ENCODE peak calls at places on chromosomes 16 and 17, in seven cellular contexts. One of them, this sample, is unnamed.

GRCh38 chr16:31351246-31351936 is 3.6 kb upstream of the ITGAX start:
- DNase-seq in AG04449: no peak
- DNase-seq in fibroblast of the aortic adventitia: no peak
- DNase-seq in H7: no peak
- DNase-seq in NB4: no peak
- DNase-seq in psoas muscle: no peak
- DNase-seq in hepatocyte: no peak
- DNase-seq in this sample: no peak

GRCh38 chr16:31880322-31880979 is 6.8 kb downstream of the ZNF267 start:
- DNase-seq in AG04449: peak
- DNase-seq in fibroblast of the aortic adventitia: peak
- DNase-seq in H7: no peak
- DNase-seq in NB4: peak
- DNase-seq in psoas muscle: no peak
- DNase-seq in hepatocyte: peak
- DNase-seq in this sample: peak

GRCh38 chr17:65564793-65565192 is 3.3 kb upstream of the AXIN2 start:
- DNase-seq in AG04449: no peak
- DNase-seq in fibroblast of the aortic adventitia: peak
- DNase-seq in H7: no peak
- DNase-seq in NB4: no peak
- DNase-seq in psoas muscle: no peak
- DNase-seq in hepatocyte: peak
- DNase-seq in this sample: no peak

GRCh38 chr16:23013484-23013883 is 135.8 kb downstream of the USP31 start:
- DNase-seq in AG04449: no peak
- DNase-seq in fibroblast of the aortic adventitia: no peak
- DNase-seq in H7: no peak
- DNase-seq in NB4: peak
- DNase-seq in psoas muscle: no peak
- DNase-seq in hepatocyte: peak
- DNase-seq in this sample: no peak

GRCh38 chr17:76673729-76674128 is 30.2 kb upstream of the ST6GALNAC1 start:
- DNase-seq in AG04449: no peak
- DNase-seq in fibroblast of the aortic adventitia: no peak
- DNase-seq in H7: no peak
- DNase-seq in NB4: no peak
- DNase-seq in psoas muscle: no peak
- DNase-seq in hepatocyte: no peak
- DNase-seq in this sample: no peak

GRCh38 chr16:3186946-3187690 is 886 bp upstream of the OR1F1 start:
- DNase-seq in AG04449: no peak
- DNase-seq in fibroblast of the aortic adventitia: no peak
- DNase-seq in H7: no peak
- DNase-seq in NB4: no peak
- DNase-seq in psoas muscle: no peak
- DNase-seq in hepatocyte: no peak
- DNase-seq in this sample: no peak

GRCh38 chr16:86826931-86827330 is 248.6 kb downstream of the FOXL1 start:
- DNase-seq in AG04449: no peak
- DNase-seq in fibroblast of the aortic adventitia: no peak
- DNase-seq in H7: peak
- DNase-seq in NB4: no peak
- DNase-seq in psoas muscle: no peak
- DNase-seq in hepatocyte: no peak
- DNase-seq in this sample: no peak

GRCh38 chr16:58336332-58337089 is 41.7 kb upstream of the PRSS54 start:
- DNase-seq in AG04449: peak
- DNase-seq in fibroblast of the aortic adventitia: peak
- DNase-seq in H7: peak
- DNase-seq in NB4: peak
- DNase-seq in psoas muscle: peak
- DNase-seq in hepatocyte: peak
- DNase-seq in this sample: peak

GRCh38 chr16:23947838-23948237 is 112.1 kb downstream of the PRKCB start:
- DNase-seq in AG04449: no peak
- DNase-seq in fibroblast of the aortic adventitia: no peak
- DNase-seq in H7: no peak
- DNase-seq in NB4: no peak
- DNase-seq in psoas muscle: no peak
- DNase-seq in hepatocyte: no peak
- DNase-seq in this sample: no peak

GRCh38 chr16:67108489-67108888 is 1.3 kb upstream of the PHAF1 start:
- DNase-seq in AG04449: no peak
- DNase-seq in fibroblast of the aortic adventitia: no peak
- DNase-seq in H7: no peak
- DNase-seq in NB4: no peak
- DNase-seq in psoas muscle: no peak
- DNase-seq in hepatocyte: no peak
- DNase-seq in this sample: no peak

GRCh38 chr16:83899272-83899897 is 470 bp downstream of the MLYCD start:
- DNase-seq in AG04449: no peak
- DNase-seq in fibroblast of the aortic adventitia: peak
- DNase-seq in H7: peak
- DNase-seq in NB4: peak
- DNase-seq in psoas muscle: peak
- DNase-seq in hepatocyte: peak
- DNase-seq in this sample: no peak

GRCh38 chr16:85662976-85663830 is 25.6 kb downstream of the GINS2 start:
- DNase-seq in AG04449: no peak
- DNase-seq in fibroblast of the aortic adventitia: no peak
- DNase-seq in H7: peak
- DNase-seq in NB4: no peak
- DNase-seq in psoas muscle: no peak
- DNase-seq in hepatocyte: no peak
- DNase-seq in this sample: no peak

GRCh38 chr17:77379065-77379428 is 238.3 kb downstream of the SEC14L1 start:
- DNase-seq in AG04449: no peak
- DNase-seq in fibroblast of the aortic adventitia: no peak
- DNase-seq in H7: no peak
- DNase-seq in NB4: no peak
- DNase-seq in psoas muscle: no peak
- DNase-seq in hepatocyte: no peak
- DNase-seq in this sample: no peak

GRCh38 chr16:81945665-81946064 is 65.6 kb downstream of the SDR42E1 start:
- DNase-seq in AG04449: peak
- DNase-seq in fibroblast of the aortic adventitia: peak
- DNase-seq in H7: no peak
- DNase-seq in NB4: no peak
- DNase-seq in psoas muscle: no peak
- DNase-seq in hepatocyte: no peak
- DNase-seq in this sample: no peak

GRCh38 chr16:62503073-62503472 is 466.8 kb upstream of the CDH8 start:
- DNase-seq in AG04449: no peak
- DNase-seq in fibroblast of the aortic adventitia: no peak
- DNase-seq in H7: no peak
- DNase-seq in NB4: no peak
- DNase-seq in psoas muscle: no peak
- DNase-seq in hepatocyte: no peak
- DNase-seq in this sample: no peak

GRCh38 chr16:67526149-67526732 is 2.4 kb upstream of the RIPOR1 start:
- DNase-seq in AG04449: no peak
- DNase-seq in fibroblast of the aortic adventitia: peak
- DNase-seq in H7: no peak
- DNase-seq in NB4: no peak
- DNase-seq in psoas muscle: no peak
- DNase-seq in hepatocyte: no peak
- DNase-seq in this sample: no peak

GRCh38 chr16:71565812-71566700 is 10.8 kb downstream of the TAT start:
- DNase-seq in AG04449: no peak
- DNase-seq in fibroblast of the aortic adventitia: no peak
- DNase-seq in H7: no peak
- DNase-seq in NB4: peak
- DNase-seq in psoas muscle: no peak
- DNase-seq in hepatocyte: no peak
- DNase-seq in this sample: no peak

GRCh38 chr17:17416400-17417360 is 60.1 kb upstream of the MED9 start:
- DNase-seq in AG04449: no peak
- DNase-seq in fibroblast of the aortic adventitia: peak
- DNase-seq in H7: no peak
- DNase-seq in NB4: peak
- DNase-seq in psoas muscle: no peak
- DNase-seq in hepatocyte: peak
- DNase-seq in this sample: no peak

GRCh38 chr16:48206594-48207242 is 37.4 kb upstream of the LONP2 start:
- DNase-seq in AG04449: no peak
- DNase-seq in fibroblast of the aortic adventitia: peak
- DNase-seq in H7: no peak
- DNase-seq in NB4: no peak
- DNase-seq in psoas muscle: no peak
- DNase-seq in hepatocyte: no peak
- DNase-seq in this sample: no peak

GRCh38 chr17:63542218-63542545 is 8.1 kb upstream of the DCAF7 start:
- DNase-seq in AG04449: no peak
- DNase-seq in fibroblast of the aortic adventitia: no peak
- DNase-seq in H7: peak
- DNase-seq in NB4: no peak
- DNase-seq in psoas muscle: no peak
- DNase-seq in hepatocyte: no peak
- DNase-seq in this sample: no peak

DNA sequence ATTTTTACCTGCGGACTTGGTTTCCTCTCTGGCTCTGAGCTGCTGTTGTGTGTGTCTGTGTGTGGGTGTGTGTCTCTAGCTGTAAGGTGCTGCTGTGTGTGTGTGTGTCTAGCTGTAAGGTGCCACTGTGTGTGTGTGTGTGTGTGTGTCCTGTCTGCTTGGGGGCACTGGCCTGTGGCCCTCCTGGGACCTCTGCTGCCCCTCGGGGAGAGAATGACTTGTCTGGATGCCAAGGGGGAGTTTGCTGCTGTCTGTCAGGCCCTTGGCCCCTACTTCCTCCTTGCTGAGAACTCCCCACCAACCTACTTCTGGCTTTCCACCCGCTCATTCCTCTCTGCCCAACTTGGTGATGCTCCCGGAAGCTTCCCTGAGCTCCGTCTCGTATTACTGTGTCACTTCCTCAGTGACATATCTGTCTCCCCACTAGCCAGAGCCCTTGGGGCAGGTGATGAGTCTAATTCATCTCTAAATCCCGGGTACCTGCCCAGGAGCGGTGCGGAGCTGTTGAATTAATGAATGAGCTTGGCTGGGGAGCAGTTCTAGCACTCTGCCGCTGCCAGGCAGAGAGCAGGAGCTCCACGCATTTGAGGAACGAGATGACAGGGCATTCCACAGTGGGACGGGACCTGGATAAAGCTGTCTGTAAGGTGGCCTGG is 3.5 kb upstream of the LASP1NB start:
- DNase-seq in AG04449: no peak
- DNase-seq in fibroblast of the aortic adventitia: no peak
- DNase-seq in H7: no peak
- DNase-seq in NB4: no peak
- DNase-seq in psoas muscle: no peak
- DNase-seq in hepatocyte: no peak
- DNase-seq in this sample: no peak
- H3K4me3 ChIP-seq in AG04449: no peak
- H3K4me3 ChIP-seq in fibroblast of the aortic adventitia: no peak
- H3K4me3 ChIP-seq in H7: no peak
- H3K4me3 ChIP-seq in NB4: no peak
- H3K4me3 ChIP-seq in psoas muscle: no peak
- H3K4me3 ChIP-seq in hepatocyte: no peak
- H3K4me3 ChIP-seq in this sample: no peak

GRCh38 chr17:78676415-78677302 is 99.5 kb upstream of the DNAH17 start:
- DNase-seq in AG04449: no peak
- DNase-seq in fibroblast of the aortic adventitia: no peak
- DNase-seq in H7: no peak
- DNase-seq in NB4: no peak
- DNase-seq in psoas muscle: peak
- DNase-seq in hepatocyte: no peak
- DNase-seq in this sample: no peak
- H3K4me3 ChIP-seq in AG04449: no peak
- H3K4me3 ChIP-seq in fibroblast of the aortic adventitia: no peak
- H3K4me3 ChIP-seq in H7: no peak
- H3K4me3 ChIP-seq in NB4: no peak
- H3K4me3 ChIP-seq in psoas muscle: no peak
- H3K4me3 ChIP-seq in hepatocyte: no peak
- H3K4me3 ChIP-seq in this sample: no peak

GRCh38 chr17:48022906-48023305 is 14.7 kb downstream of the COPZ2 start:
- DNase-seq in AG04449: no peak
- DNase-seq in fibroblast of the aortic adventitia: no peak
- DNase-seq in H7: no peak
- DNase-seq in NB4: no peak
- DNase-seq in psoas muscle: no peak
- DNase-seq in hepatocyte: no peak
- DNase-seq in this sample: no peak

GRCh38 chr17:48023408-48024148 is 14.0 kb downstream of the COPZ2 start:
- DNase-seq in AG04449: no peak
- DNase-seq in fibroblast of the aortic adventitia: peak
- DNase-seq in H7: peak
- DNase-seq in NB4: peak
- DNase-seq in psoas muscle: peak
- DNase-seq in hepatocyte: peak
- DNase-seq in this sample: no peak

GRCh38 chr17:48025904-48026502 is 11.6 kb downstream of the COPZ2 start:
- DNase-seq in AG04449: no peak
- DNase-seq in fibroblast of the aortic adventitia: no peak
- DNase-seq in H7: no peak
- DNase-seq in NB4: no peak
- DNase-seq in psoas muscle: no peak
- DNase-seq in hepatocyte: no peak
- DNase-seq in this sample: no peak

GRCh38 chr17:48025040-48025903 is 12.3 kb downstream of the COPZ2 start:
- DNase-seq in AG04449: peak
- DNase-seq in fibroblast of the aortic adventitia: peak
- DNase-seq in H7: peak
- DNase-seq in NB4: peak
- DNase-seq in psoas muscle: peak
- DNase-seq in hepatocyte: peak
- DNase-seq in this sample: peak

GRCh38 chr17:48024149-48025039 is 13.2 kb downstream of the COPZ2 start:
- DNase-seq in AG04449: no peak
- DNase-seq in fibroblast of the aortic adventitia: peak
- DNase-seq in H7: peak
- DNase-seq in NB4: peak
- DNase-seq in psoas muscle: peak
- DNase-seq in hepatocyte: peak
- DNase-seq in this sample: no peak
- H3K4me3 ChIP-seq in AG04449: peak
- H3K4me3 ChIP-seq in fibroblast of the aortic adventitia: peak
- H3K4me3 ChIP-seq in H7: peak
- H3K4me3 ChIP-seq in NB4: peak
- H3K4me3 ChIP-seq in psoas muscle: peak
- H3K4me3 ChIP-seq in hepatocyte: peak
- H3K4me3 ChIP-seq in this sample: peak

DNA sequence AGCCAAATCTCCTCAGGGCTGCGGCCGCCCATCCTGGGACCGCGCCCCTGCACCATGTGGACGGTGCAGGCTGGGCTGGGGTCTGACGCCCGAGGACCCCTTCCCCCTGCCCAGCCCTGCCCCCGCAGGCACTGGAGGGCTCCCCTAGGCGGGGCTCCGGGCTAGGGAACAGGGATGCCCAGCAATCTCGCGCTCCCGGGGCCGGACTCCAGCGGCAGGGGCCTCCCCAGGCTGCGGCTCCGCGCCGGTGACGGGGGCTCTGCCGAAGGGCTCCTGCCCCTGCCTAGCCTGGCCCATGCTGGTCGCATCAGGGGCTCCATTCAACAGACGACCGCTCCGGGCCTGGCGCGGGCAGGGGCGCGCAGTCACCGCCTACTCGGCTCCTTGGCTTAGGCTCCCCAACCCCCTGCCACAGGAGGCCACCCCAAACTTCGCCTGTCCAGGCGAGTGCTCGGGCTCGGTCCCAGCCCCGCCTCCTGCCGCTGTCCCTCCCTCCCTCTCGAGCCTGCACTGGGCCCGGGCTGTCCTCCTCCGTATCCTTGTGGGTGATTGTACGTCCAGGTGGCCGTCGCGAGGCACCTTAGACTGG is 27.4 kb upstream of the ADORA2B start:
- DNase-seq in AG04449: no peak
- DNase-seq in fibroblast of the aortic adventitia: no peak
- DNase-seq in H7: peak
- DNase-seq in NB4: no peak
- DNase-seq in psoas muscle: no peak
- DNase-seq in hepatocyte: no peak
- DNase-seq in this sample: no peak
- H3K4me3 ChIP-seq in AG04449: peak
- H3K4me3 ChIP-seq in fibroblast of the aortic adventitia: no peak
- H3K4me3 ChIP-seq in H7: peak
- H3K4me3 ChIP-seq in NB4: no peak
- H3K4me3 ChIP-seq in psoas muscle: peak
- H3K4me3 ChIP-seq in hepatocyte: no peak
- H3K4me3 ChIP-seq in this sample: peak